ENCODE peak calls at places on chromosome 15, in six cellular contexts. E is brain microvascular endothelial cell; C is CD8-positive, alpha-beta T cell; O is GM23248; B is IMR-90; H is neural progenitor cell. L is an unnamed sample. For H3K27me3, the result is how much of the 10 kb centered on the place peaks cover.

GRCh38 chr15:52440414-52440813 is 88.3 kb downstream of the MYO5A start:
- DNase-seq in E (peak), H (no peak), O (peak), C (no peak), B (peak), L (no peak)

GRCh38 chr15:90895571-90896117 is 7.5 kb upstream of the MAN2A2 start:
- DNase-seq in H (peak), C (no peak), O (peak), E (no peak), B (no peak), L (no peak)

GRCh38 chr15:72604794-72605193 is 49.7 kb upstream of the GOLGA6B start:
- DNase-seq in H (peak), O (peak), C (no peak), B (no peak), E (no peak), L (peak)

GRCh38 chr15:94331731-94332130 is 100.4 kb downstream of the MCTP2 start:
- DNase-seq in E (no peak), O (no peak), B (no peak), H (no peak), C (no peak), L (no peak)

GRCh38 chr15:37001436-37001835 is 98.9 kb downstream of the MEIS2 start:
- DNase-seq in B (no peak), H (no peak), O (no peak), E (no peak), C (no peak), L (no peak)

GRCh38 chr15:60673918-60674558 is 195.1 kb upstream of the ICE2 start:
- DNase-seq in O (peak), C (no peak), E (peak), H (no peak), B (peak), L (no peak)

GRCh38 chr15:55322452-55322851 is 3.4 kb downstream of the PIGB start:
- DNase-seq in H (peak), C (no peak), E (no peak), O (no peak), B (no peak), L (no peak)

GRCh38 chr15:90774731-90775521 is 57.8 kb downstream of the BLM start:
- DNase-seq in C (no peak), O (peak), H (no peak), E (peak), B (peak), L (no peak)

GRCh38 chr15:42145546-42146455 is 10.6 kb downstream of the PLA2G4F start:
- DNase-seq in C (no peak), O (no peak), B (no peak), E (no peak), H (no peak), L (no peak)

GRCh38 chr15:31309893-31310606 is 16.6 kb upstream of the KLF13 start:
- DNase-seq in C (no peak), E (no peak), H (no peak), B (no peak), O (no peak), L (no peak)

GRCh38 chr15:61227269-61228024 is 1.7 kb downstream of the RORA start:
- DNase-seq in C (no peak), H (peak), B (peak), E (peak), O (peak), L (no peak)

GRCh38 chr15:65085990-65086679 is 9.6 kb downstream of the KBTBD13 start:
- DNase-seq in H (peak), B (peak), C (no peak), E (peak), O (peak), L (no peak)

GRCh38 chr15:25738171-25738792 is 124.8 kb downstream of the ATP10A start:
- DNase-seq in C (no peak), H (no peak), E (no peak), O (peak), B (peak), L (no peak)

GRCh38 chr15:89876736-89877135 is 17.1 kb downstream of the AP3S2 start:
- DNase-seq in E (no peak), O (no peak), B (no peak), C (no peak), H (no peak), L (no peak)

GRCh38 chr15:79403501-79403900 is 28.6 kb upstream of the MINAR1 start:
- DNase-seq in O (peak), E (no peak), B (peak), C (no peak), H (no peak), L (no peak)

GRCh38 chr15:77571181-77571580 is 61.5 kb downstream of the LINGO1 start:
- DNase-seq in C (no peak), B (no peak), E (no peak), H (no peak), O (no peak), L (no peak)

GRCh38 chr15:62391565-62392262 is 226.6 kb upstream of the C2CD4B start:
- DNase-seq in E (no peak), H (peak), O (peak), B (peak), C (no peak), L (no peak)

GRCh38 chr15:34336947-34337556 is 529 bp downstream of the SLC12A6 start:
- DNase-seq in E (no peak), B (no peak), O (peak), H (peak), C (no peak), L (no peak)

GRCh38 chr15:68484696-68485400 is 52.9 kb upstream of the ITGA11 start:
- DNase-seq in H (no peak), O (peak), B (peak), E (peak), C (no peak), L (no peak)
- H3K4me3 ChIP-seq in H (no peak), O (peak), B (peak), E (no peak), C (no peak), L (no peak)

GRCh38 chr15:67199391-67199790 is 55.1 kb downstream of the AAGAB start:
- DNase-seq in C (no peak), H (no peak), E (no peak), O (peak), B (peak), L (no peak)
- H3K27ac ChIP-seq in C (no peak), H (no peak), E (peak), O (peak), B (no peak), L (no peak)

GRCh38 chr15:88258021-88258641 is 1.6 kb upstream of the NTRK3 start:
- DNase-seq in C (no peak), E (no peak), O (peak), H (peak), B (no peak), L (peak)
- H3K27me3 ChIP-seq in C (under half), E (under half), O (half or more), H (half or more), B (under half), L (under half)

GRCh38 chr15:84987949-84988624 is 6.4 kb downstream of the PDE8A start:
- DNase-seq in C (no peak), O (no peak), E (no peak), B (no peak), H (no peak), L (no peak)
- H3K4me3 ChIP-seq in C (no peak), O (no peak), E (no peak), B (no peak), H (no peak), L (no peak)

GRCh38 chr15:48653913-48654630 is 8.6 kb upstream of the FBN1 start:
- DNase-seq in C (no peak), B (no peak), E (no peak), H (no peak), O (no peak), L (no peak)
- H3K27ac ChIP-seq in C (no peak), B (no peak), E (no peak), H (no peak), O (no peak), L (no peak)

DNA sequence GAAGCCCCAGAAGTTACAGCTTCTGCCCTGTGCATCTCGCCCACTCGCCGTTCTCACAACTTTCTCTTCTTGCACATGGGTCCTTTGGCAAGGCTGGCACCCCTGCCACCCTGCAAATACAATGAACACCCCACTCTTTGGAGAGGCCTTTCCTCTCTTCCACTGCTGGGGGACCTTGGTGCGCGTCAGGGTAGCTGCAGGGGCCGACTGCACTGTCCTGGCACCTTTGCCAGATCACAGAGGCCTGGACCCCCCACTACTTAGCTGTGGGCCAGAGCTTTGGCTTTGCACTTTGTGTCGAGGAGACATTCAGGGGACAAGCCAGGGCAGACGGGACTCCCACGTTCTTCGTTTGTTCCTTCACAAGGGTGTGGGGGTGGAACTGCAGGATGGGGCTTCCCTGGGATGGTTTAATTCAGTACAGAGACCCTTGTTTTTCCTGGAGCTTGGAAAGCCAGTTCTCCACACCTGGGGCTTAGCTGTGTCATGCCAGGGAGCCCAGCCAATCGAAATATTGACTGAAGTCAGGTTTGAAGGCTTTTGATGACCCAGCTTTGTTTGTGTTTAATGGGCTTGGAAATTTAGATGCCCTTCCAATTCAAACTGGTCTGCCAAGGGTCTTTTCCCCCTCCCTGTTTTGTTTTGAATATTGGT is 256.0 kb upstream of the TLE3 start:
- DNase-seq in O (no peak), E (no peak), B (no peak), C (no peak), H (no peak), L (no peak)
- H3K27me3 ChIP-seq in O (under half), E (under half), B (half or more), C (under half), H (under half), L (under half)